ENCODE peak calls at places on chromosomes 7 and 10, in four cellular contexts. X is bronchial epithelial cell, C is GM12865, I is neural crest cell. F is an unnamed sample.

GRCh38 chr10:29585488-29585976 is 49.2 kb downstream of the SVIL start:
- DNase-seq in X (no peak), C (no peak), I (no peak), F (no peak)

GRCh38 chr10:14153570-14154055 is 177.1 kb downstream of the FRMD4A start:
- DNase-seq in X (no peak), C (no peak), I (no peak), F (no peak)

GRCh38 chr7:6917258-6917657 is 91.2 kb upstream of the CCZ1B start:
- DNase-seq in X (no peak), C (no peak), I (no peak), F (no peak)

GRCh38 chr7:150335101-150335773 is 6.2 kb downstream of the RARRES2 start:
- DNase-seq in X (no peak), C (no peak), I (no peak), F (no peak)

GRCh38 chr7:132251327-132251659 is 325.0 kb downstream of the PLXNA4 start:
- DNase-seq in X (peak), C (no peak), I (peak), F (no peak)

GRCh38 chr10:30709229-30709628 is 79.7 kb upstream of the LYZL2 start:
- DNase-seq in X (no peak), C (no peak), I (no peak), F (no peak)

GRCh38 chr10:127041561-127041960 is 136.3 kb downstream of the DOCK1 start:
- DNase-seq in X (peak), C (no peak), I (no peak), F (no peak)

GRCh38 chr7:42691030-42691639 is 220.7 kb downstream of the C7orf25 start:
- DNase-seq in X (peak), C (peak), I (peak), F (no peak)

GRCh38 chr10:38043516-38043915 is 33.0 kb downstream of the ZNF33A start:
- DNase-seq in X (no peak), C (no peak), I (no peak), F (no peak)

GRCh38 chr7:117111532-117111931 is 158.2 kb downstream of the ST7 start:
- DNase-seq in X (no peak), C (no peak), I (no peak), F (no peak)

GRCh38 chr7:121459148-121459547 is 63.0 kb upstream of the FAM3C start:
- DNase-seq in X (no peak), C (no peak), I (no peak), F (no peak)

GRCh38 chr7:102451371-102452054 is 13.2 kb downstream of the ALKBH4 start:
- DNase-seq in X (peak), C (no peak), I (peak), F (no peak)

GRCh38 chr10:102133373-102134195 is 744 bp downstream of the PPRC1 start:
- DNase-seq in X (peak), C (peak), I (peak), F (peak)

GRCh38 chr10:126438407-126438783 is 50.1 kb upstream of the ADAM12 start:
- DNase-seq in X (no peak), C (no peak), I (no peak), F (no peak)

GRCh38 chr10:124162774-124163354 is 69.5 kb upstream of the CHST15 start:
- DNase-seq in X (no peak), C (no peak), I (no peak), F (no peak)

GRCh38 chr10:5323446-5323845 is 41.3 kb upstream of the UCN3 start:
- DNase-seq in X (peak), C (no peak), I (no peak), F (no peak)

GRCh38 chr10:13351340-13351915 is 3.3 kb upstream of the SEPHS1 start:
- DNase-seq in X (no peak), C (peak), I (no peak), F (peak)

GRCh38 chr7:155455132-155455693 is 2.7 kb upstream of the EN2 start:
- DNase-seq in X (no peak), C (no peak), I (no peak), F (no peak)

GRCh38 chr7:155456517-155456771 is 1.5 kb upstream of the EN2 start:
- DNase-seq in X (no peak), C (no peak), I (no peak), F (no peak)

GRCh38 chr7:155456772-155457543 is 971 bp upstream of the EN2 start:
- DNase-seq in X (peak), C (no peak), I (peak), F (peak)

GRCh38 chr7:155454183-155455112 is 3.5 kb upstream of the EN2 start:
- DNase-seq in X (no peak), C (no peak), I (no peak), F (no peak)

GRCh38 chr7:155455776-155456516 is 2.0 kb upstream of the EN2 start:
- DNase-seq in X (no peak), C (no peak), I (no peak), F (no peak)
- TF ChIP-seq CTCF in X (no peak), C (no peak), I (no peak), F (no peak)

GRCh38 chr7:10210000-10210399 is 763.7 kb upstream of the PHF14 start:
- DNase-seq in X (no peak), C (no peak), I (no peak), F (no peak)

GRCh38 chr7:10216462-10216861 is 757.2 kb upstream of the PHF14 start:
- DNase-seq in X (no peak), C (no peak), I (no peak), F (no peak)

GRCh38 chr7:10212664-10213063 is 761.0 kb upstream of the PHF14 start:
- DNase-seq in X (no peak), C (no peak), I (no peak), F (no peak)

DNA sequence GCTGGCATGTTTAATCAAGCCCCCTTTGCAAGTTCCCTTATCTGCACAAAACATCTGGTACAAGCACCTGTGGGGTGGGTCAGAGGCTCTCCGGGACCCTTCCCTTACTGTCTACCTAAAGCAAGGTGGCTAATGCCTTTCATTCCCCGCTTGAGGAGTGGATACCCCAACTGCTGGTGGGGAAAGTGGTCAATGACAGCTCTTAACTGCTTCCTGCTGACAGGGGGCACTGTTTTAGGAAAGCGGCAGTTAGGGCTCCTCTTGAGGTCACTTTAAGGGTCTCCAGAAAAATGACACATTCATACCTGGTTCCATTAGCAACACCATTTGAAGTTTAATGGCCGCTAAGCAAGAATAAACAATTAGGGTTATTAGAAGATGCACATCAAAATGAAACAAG is 761.8 kb upstream of the PHF14 start:
- DNase-seq in X (no peak), C (no peak), I (no peak), F (no peak)
- TF ChIP-seq CTCF in X (no peak), C (no peak), I (no peak), F (no peak)

GRCh38 chr7:77826300-77826699 is 27.7 kb downstream of the PHTF2 start:
- DNase-seq in X (no peak), C (no peak), I (no peak), F (no peak)

GRCh38 chr7:77824636-77825035 is 26.1 kb downstream of the PHTF2 start:
- DNase-seq in X (no peak), C (no peak), I (no peak), F (no peak)

GRCh38 chr7:77823787-77824186 is 25.2 kb downstream of the PHTF2 start:
- DNase-seq in X (no peak), C (no peak), I (no peak), F (no peak)

GRCh38 chr7:77827999-77828398 is 29.4 kb downstream of the PHTF2 start:
- DNase-seq in X (peak), C (no peak), I (no peak), F (no peak)

DNA sequence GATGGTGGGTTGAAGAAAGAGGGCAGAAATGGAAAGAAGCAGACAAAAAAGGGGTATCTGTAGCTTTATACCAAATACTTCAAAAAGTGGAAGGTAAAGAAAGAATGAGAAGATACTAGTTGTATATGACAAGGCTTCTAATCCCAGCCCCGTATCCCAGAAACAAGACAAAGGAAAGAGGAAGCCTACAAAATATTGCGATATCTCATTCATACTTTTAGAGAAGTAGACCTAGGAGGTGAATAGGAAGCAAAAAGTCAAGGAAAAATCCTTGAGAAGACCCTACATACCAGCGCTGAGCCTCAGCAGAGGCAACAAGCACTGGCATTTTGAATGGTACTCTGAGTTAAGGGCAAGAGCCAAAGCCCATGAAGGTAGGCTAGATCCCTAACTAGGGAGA is 26.6 kb downstream of the PHTF2 start:
- DNase-seq in X (no peak), C (no peak), I (no peak), F (no peak)
- TF ChIP-seq CTCF in X (no peak), C (no peak), I (no peak), F (no peak)

GRCh38 chr7:134255814-134256213 is 60.9 kb downstream of the SLC35B4 start:
- DNase-seq in X (no peak), C (no peak), I (no peak), F (no peak)
- TF ChIP-seq CTCF in X (no peak), C (no peak), I (no peak), F (no peak)

GRCh38 chr10:109889867-109890266 is 33.4 kb downstream of the XPNPEP1 start:
- DNase-seq in X (peak), C (no peak), I (no peak), F (no peak)
- TF ChIP-seq CTCF in X (no peak), C (no peak), I (no peak), F (no peak)

DNA sequence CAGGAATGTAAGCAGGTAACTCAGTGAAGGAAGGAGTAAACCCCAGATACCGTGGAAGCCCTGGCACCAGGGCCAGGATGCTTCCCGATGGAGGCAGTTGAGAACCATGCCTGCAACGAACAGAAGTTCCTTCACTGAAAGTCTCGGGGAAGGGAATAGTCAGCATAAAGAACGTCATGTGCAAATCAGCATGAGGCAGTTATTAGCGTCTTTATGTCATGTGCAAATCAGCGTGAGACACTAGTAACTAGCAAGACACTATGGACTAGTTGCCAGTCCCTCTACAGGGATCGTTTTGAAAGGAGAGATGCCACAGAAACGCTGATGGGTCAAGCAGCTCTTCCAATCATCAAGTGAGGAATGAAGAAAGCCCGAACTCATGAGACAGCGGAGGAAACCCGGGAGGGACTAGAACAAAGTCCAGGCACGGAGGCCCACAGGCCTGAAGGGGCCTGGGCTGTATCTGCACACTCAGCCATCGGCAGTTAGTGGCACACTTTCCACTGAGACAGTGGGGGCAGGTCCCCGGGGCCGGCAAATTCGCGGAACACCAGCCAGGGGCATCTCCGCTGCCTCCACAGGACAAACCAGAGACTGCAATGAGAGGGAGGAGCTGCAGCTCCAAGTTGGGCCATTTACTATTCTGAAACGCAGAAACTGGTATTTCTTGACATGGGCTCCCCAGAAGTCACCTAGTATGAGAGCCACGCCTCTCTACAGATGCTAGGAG is 109.6 kb downstream of the SFMBT2 start:
- DNase-seq in X (no peak), C (no peak), I (no peak), F (no peak)
- TF ChIP-seq CTCF in X (no peak), C (no peak), I (peak), F (peak)

DNA sequence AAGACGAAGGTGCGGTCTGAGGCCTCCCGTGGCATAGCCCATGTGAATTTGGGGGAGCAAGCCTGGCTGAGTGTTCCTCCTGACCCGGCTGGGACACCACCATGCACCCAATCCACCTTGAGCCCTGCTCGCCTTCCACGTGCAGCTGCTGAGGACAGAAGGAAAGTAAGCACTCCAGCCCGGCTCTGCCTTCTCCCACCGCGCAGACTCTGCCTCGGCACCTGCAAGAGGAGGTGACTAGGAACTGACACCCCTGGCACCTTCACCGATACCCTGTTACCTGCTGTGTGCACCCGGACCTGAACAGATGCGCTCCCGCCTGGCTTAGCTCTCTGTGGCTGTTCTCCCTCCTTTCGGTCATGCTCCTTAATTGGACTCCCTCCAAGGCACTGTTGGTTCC is 57.0 kb upstream of the OPN4 start:
- DNase-seq in X (no peak), C (no peak), I (no peak), F (no peak)
- TF ChIP-seq CTCF in X (no peak), C (no peak), I (no peak), F (no peak)

GRCh38 chr7:98874942-98875341 is 3.4 kb upstream of the TRRAP start:
- DNase-seq in X (no peak), C (no peak), I (no peak), F (no peak)

GRCh38 chr7:98870807-98871491 is 1.1 kb upstream of the TMEM130 start:
- DNase-seq in X (no peak), C (no peak), I (no peak), F (no peak)

GRCh38 chr7:98869374-98870070 is at the start of gene TMEM130:
- DNase-seq in X (no peak), C (no peak), I (no peak), F (no peak)

GRCh38 chr7:98870071-98870651 is 347 bp upstream of the TMEM130 start:
- DNase-seq in X (peak), C (peak), I (no peak), F (peak)

DNA sequence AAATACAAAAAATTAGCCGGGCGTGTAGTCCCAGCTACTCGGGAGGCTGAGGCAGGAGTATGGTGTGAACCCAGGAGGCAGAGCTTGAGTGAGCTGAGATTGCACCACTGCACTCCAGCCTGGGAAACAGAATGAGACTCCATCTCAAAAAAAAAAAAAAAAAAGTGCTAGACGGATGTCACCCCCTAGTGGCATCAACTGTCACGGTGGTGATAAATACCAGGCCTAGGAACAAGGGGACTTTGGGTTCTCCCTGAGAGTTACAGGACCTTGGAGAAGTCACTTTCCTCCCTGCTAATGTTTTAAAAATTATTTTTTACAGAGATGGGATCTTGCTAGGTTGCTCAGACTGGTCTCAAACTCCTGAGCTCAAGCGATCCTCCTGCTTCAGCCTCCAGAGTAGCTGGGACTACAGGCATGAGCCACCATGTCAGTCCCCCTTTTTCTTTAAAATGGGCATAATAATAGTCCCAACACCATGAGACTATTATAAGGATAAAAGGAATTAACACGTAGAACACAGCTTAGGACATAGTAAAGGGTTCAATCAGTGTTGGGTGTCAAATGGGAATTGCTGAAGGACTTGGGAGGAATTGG is 2.6 kb upstream of the TMEM130 start:
- DNase-seq in X (no peak), C (peak), I (no peak), F (peak)
- TF ChIP-seq CTCF in X (peak), C (peak), I (peak), F (peak)